ENCODE peak calls at places on chromosome 5, in five cellular contexts. O is uterus, U is progenitor cell of endocrine pancreas, G is hepatocyte, K is kidney. B is an unnamed sample.
A peak's percentile ranks its signal among the peaks of the same experiment; 100 is the strongest.

GRCh38 chr5:73298251-73299016 is 125.4 kb downstream of the TMEM174 start:
- DNase-seq in U (no peak), O (no peak), G (no peak), K (peak; percentile 72), B (no peak)

GRCh38 chr5:129079496-129079895 is 15.1 kb upstream of the ISOC1 start:
- DNase-seq in U (no peak), K (no peak), O (no peak), G (no peak), B (no peak)

GRCh38 chr5:106094128-106094726 is 1576.5 kb downstream of the EFNA5 start:
- DNase-seq in O (no peak), G (peak; percentile 69), U (no peak), K (no peak), B (no peak)

GRCh38 chr5:98902733-98903132 is 26.1 kb downstream of the CHD1 start:
- DNase-seq in G (no peak), K (no peak), O (no peak), U (no peak), B (no peak)

GRCh38 chr5:39520232-39520572 is 95.4 kb upstream of the DAB2 start:
- DNase-seq in O (no peak), K (no peak), U (no peak), G (peak; percentile 19), B (no peak)

GRCh38 chr5:122473138-122473843 is 161.3 kb downstream of the SNCAIP start:
- DNase-seq in U (no peak), G (no peak), O (no peak), K (no peak), B (no peak)

GRCh38 chr5:73448451-73449136 is at the start of gene FOXD1:
- DNase-seq in K (peak; percentile 96), O (peak; percentile 54), U (peak; percentile 55), G (peak; percentile 87), B (no peak)

GRCh38 chr5:72284674-72285424 is 35.2 kb downstream of the MRPS27 start:
- DNase-seq in K (no peak), U (no peak), G (no peak), O (no peak), B (no peak)

GRCh38 chr5:34826347-34826746 is 12.6 kb upstream of the TTC23L start:
- DNase-seq in O (no peak), K (no peak), U (no peak), G (no peak), B (no peak)

GRCh38 chr5:159341914-159342313 is 11.6 kb upstream of the IL12B start:
- DNase-seq in G (peak; percentile 79), U (no peak), O (no peak), K (no peak), B (no peak)

GRCh38 chr5:88732862-88733261 is 150.1 kb downstream of the MEF2C start:
- DNase-seq in U (no peak), K (no peak), O (no peak), G (no peak), B (no peak)

GRCh38 chr5:125075567-125075966 is 329.1 kb upstream of the ZNF608 start:
- DNase-seq in U (no peak), K (no peak), O (no peak), G (no peak), B (no peak)

GRCh38 chr5:149386166-149386565 is 7.1 kb upstream of the IL17B start:
- DNase-seq in G (no peak), U (no peak), K (no peak), O (peak; percentile 47), B (no peak)

GRCh38 chr5:35698057-35698808 is 80.6 kb downstream of the SPEF2 start:
- DNase-seq in U (no peak), G (no peak), O (no peak), K (no peak), B (no peak)

GRCh38 chr5:157100140-157100679 is 8.6 kb downstream of the HAVCR2 start:
- DNase-seq in G (no peak), K (no peak), O (no peak), U (no peak), B (no peak)

GRCh38 chr5:139747583-139748504 is 47.8 kb upstream of the PSD2 start:
- DNase-seq in U (no peak), O (no peak), G (peak; percentile 89), K (peak; percentile 88), B (peak; percentile 41)

GRCh38 chr5:139193928-139194327 is 4.2 kb downstream of the SIL1 start:
- DNase-seq in G (no peak), O (no peak), U (no peak), K (no peak), B (no peak)

GRCh38 chr5:39716532-39716971 is 291.8 kb upstream of the DAB2 start:
- DNase-seq in K (no peak), G (peak; percentile 71), O (no peak), U (peak; percentile 19), B (no peak)

GRCh38 chr5:117394506-117395157 is 820.0 kb upstream of the SEMA6A start:
- DNase-seq in O (no peak), K (no peak), G (no peak), U (no peak), B (no peak)

GRCh38 chr5:107542428-107542827 is 128.3 kb downstream of the EFNA5 start:
- DNase-seq in K (peak; percentile 86), U (no peak), O (peak; percentile 83), G (peak; percentile 87), B (peak; percentile 77)

GRCh38 chr5:117872798-117873368 is 1115.5 kb downstream of the DTWD2 start:
- DNase-seq in O (no peak), U (no peak), K (no peak), G (no peak), B (no peak)

GRCh38 chr5:33649801-33650482 is 209.2 kb downstream of the TARS1 start:
- DNase-seq in K (no peak), U (no peak), G (peak; percentile 8), O (no peak), B (no peak)

GRCh38 chr5:38451372-38451735 is 105.1 kb downstream of the LIFR start:
- DNase-seq in G (no peak), K (no peak), U (no peak), O (no peak), B (no peak)

GRCh38 chr5:76144892-76145291 is 61.7 kb downstream of the SV2C start:
- DNase-seq in G (no peak), O (no peak), K (no peak), U (no peak), B (no peak)

GRCh38 chr5:76143884-76144283 is 60.7 kb downstream of the SV2C start:
- DNase-seq in O (no peak), K (no peak), G (no peak), U (no peak), B (no peak)

DNA sequence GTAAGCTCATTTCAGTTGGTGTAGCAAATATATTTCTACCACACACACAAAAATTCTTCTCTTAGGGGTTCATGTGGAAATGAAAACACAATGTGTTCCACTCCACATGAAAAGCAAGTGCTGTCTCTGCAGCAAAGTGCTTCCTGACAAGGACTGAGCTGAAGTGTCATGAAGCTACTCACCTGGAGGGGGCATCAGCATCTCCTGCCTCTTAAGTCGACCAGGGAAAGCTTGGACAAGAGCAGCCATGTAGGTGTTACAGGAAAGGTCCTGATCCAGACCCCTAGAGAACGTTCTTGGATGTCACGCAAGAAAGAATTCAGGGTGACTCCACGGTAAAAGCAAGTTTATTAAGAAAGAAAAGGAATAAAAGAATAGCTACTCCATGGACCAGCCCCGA is 62.8 kb downstream of the SV2C start:
- DNase-seq in U (no peak), O (no peak), G (peak; percentile 22), K (no peak), B (no peak)
- TF ChIP-seq CTCF in U (peak; percentile 31), O (no peak), G (peak; percentile 18), K (no peak), B (no peak)

DNA sequence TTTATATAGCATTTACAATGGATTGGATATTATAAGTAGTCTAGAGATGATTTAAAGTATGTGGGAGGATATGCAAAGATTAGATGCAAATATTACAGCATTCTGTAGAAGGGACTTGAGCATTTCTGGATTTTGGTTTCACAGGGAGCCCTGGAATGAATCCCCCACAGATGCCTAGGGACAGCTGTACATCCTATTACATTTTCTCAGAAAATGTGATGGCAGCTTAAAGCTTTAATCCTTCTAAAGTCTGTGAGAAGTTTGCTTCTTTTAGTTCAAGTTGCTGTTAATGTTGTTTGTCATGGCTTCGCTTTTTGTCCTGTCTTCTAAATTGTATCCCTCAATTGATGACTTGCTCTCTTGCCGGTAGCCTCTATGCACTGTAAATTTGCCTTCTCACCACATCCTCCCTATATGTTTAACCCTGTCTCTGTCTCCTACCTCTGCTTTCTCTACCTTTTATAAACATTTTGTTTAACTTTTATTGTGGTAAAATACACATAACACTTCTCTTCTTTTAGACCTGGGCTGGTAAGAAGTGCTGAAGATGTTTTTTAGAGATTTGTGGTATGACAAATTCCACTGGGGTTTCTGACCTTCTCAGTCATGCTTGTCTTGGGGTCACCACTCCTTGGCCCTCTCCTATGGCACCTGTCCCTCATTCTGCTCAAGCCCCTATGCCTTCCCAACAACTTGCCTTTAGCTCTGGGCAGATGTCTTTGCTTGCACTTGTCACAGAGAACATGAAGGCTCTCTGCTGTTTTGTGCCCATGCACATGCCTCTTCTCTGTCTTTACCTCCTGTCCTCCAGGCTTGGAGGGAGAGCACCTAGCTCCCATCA is 37.9 kb downstream of the LNPEP start:
- DNase-seq in U (no peak), K (no peak), G (no peak), O (no peak), B (no peak)
- TF ChIP-seq CTCF in U (no peak), K (no peak), G (no peak), O (no peak), B (no peak)

GRCh38 chr5:53114988-53115387 is 5.4 kb upstream of the MOCS2 start:
- DNase-seq in U (no peak), O (no peak), K (no peak), G (no peak), B (no peak)
- TF ChIP-seq CTCF in U (peak; percentile 54), O (no peak), K (no peak), G (peak; percentile 28), B (no peak)

DNA sequence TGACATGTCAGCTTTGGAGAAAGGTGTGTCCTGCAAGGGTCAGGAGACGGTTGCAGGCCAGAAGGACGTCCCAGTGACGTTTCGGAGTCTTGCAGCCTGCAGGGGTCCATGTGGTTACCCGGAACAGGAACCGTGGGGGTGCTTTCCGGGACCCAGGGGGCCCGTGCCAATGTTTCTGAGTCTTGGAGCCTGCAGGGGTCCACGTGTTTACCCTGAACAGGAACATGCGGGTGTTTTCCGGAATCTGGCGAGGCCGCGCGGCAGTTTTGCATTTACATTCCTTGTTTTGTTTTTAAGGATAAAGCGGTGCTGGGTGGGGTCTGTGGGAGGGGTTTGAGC is 30.6 kb downstream of the NKD2 start:
- DNase-seq in O (no peak), G (no peak), U (no peak), K (no peak), B (no peak)
- TF ChIP-seq CTCF in O (no peak), G (no peak), U (no peak), K (no peak), B (no peak)

GRCh38 chr5:95554647-95555548 is at the start of the genes ARSK and SKIC3:
- DNase-seq in U (peak; percentile 81), K (peak; percentile 97), O (peak; percentile 96), G (peak; percentile 98), B (peak; percentile 68)
- TF ChIP-seq CTCF in U (peak; percentile 44), K (peak; percentile 6), O (no peak), G (peak; percentile 43), B (no peak)

GRCh38 chr5:96434201-96434645 is 1.2 kb upstream of the PCSK1 start:
- DNase-seq in U (peak; percentile 74), K (peak; percentile 85), O (no peak), G (peak; percentile 86), B (peak; percentile 26)
- TF ChIP-seq CTCF in U (peak; percentile 29), K (no peak), O (no peak), G (no peak), B (no peak)

GRCh38 chr5:94397508-94397907 is 220.9 kb downstream of the KIAA0825 start:
- DNase-seq in K (no peak), G (no peak), O (no peak), U (no peak), B (no peak)
- TF ChIP-seq CTCF in K (no peak), G (no peak), O (no peak), U (no peak), B (no peak)